ENCODE peak calls at places on chromosomes 7 and 10, in four cellular contexts. W is SK-N-SH; L is naive thymus-derived CD8-positive, alpha-beta T cell; V is H54. M is an unnamed sample.

GRCh38 chr10:123501148-123501547 is 165.0 kb upstream of the GPR26 start:
- DNase-seq in W (no peak), L (no peak), V (no peak), M (no peak)

GRCh38 chr10:49361178-49361554 is 34.7 kb downstream of the DRGX start:
- DNase-seq in W (no peak), L (no peak), V (no peak), M (no peak)

GRCh38 chr10:28541695-28542365 is 8.9 kb downstream of the WAC start:
- DNase-seq in W (peak; percentile 12), L (no peak), V (no peak), M (no peak)

GRCh38 chr10:132112611-132113010 is 46.9 kb downstream of the JAKMIP3 start:
- DNase-seq in W (no peak), L (no peak), V (no peak), M (no peak)

GRCh38 chr10:24448351-24449009 is 239.5 kb downstream of the KIAA1217 start:
- DNase-seq in W (no peak), L (no peak), V (no peak), M (no peak)

GRCh38 chr10:23331567-23332290 is 12.9 kb downstream of the C10orf67 start:
- DNase-seq in W (no peak), L (no peak), V (no peak), M (no peak)

GRCh38 chr7:103915958-103916357 is 73.5 kb downstream of the RELN start:
- DNase-seq in W (no peak), L (no peak), V (no peak), M (no peak)

GRCh38 chr10:67912330-67912946 is 28.0 kb downstream of the SIRT1 start:
- DNase-seq in W (no peak), L (no peak), V (no peak), M (no peak)

GRCh38 chr10:61942997-61943457 is 41.5 kb downstream of the ARID5B start:
- DNase-seq in W (no peak), L (no peak), V (no peak), M (no peak)

GRCh38 chr7:105769951-105770628 is 106.3 kb downstream of the ATXN7L1 start:
- DNase-seq in W (peak; percentile 37), L (no peak), V (no peak), M (no peak)

M was measured in CD4-positive, alpha-beta T cell.